ENCODE peak calls at places on chromosomes 13 and 19, in ten cellular contexts. N is fibroblast of lung; V is astrocyte of the cerebellum; S is AG04450; U is left ventricle myocardium inferior; F is CD4-positive, alpha-beta T cell; A is NB4; X is neural crest cell; L is fibroblast of the aortic adventitia; J is transverse colon. O is an unnamed sample.

GRCh38 chr19:13149628-13150186 is 468 bp downstream of the STX10 start:
- DNase-seq in N (peak), V (no peak), S (no peak), U (peak), F (no peak), A (peak), X (peak), L (peak), J (peak), O (no peak)

GRCh38 chr19:18496167-18496979 is 25.5 kb downstream of the ELL start:
- DNase-seq in N (peak), V (no peak), S (no peak), U (peak), F (peak), A (peak), X (no peak), L (peak), J (peak), O (no peak)

GRCh38 chr19:53909471-53910169 is 542 bp downstream of the CACNG7 start:
- DNase-seq in N (no peak), V (no peak), S (no peak), U (no peak), F (no peak), A (no peak), X (no peak), L (no peak), J (no peak), O (no peak)

GRCh38 chr19:4444765-4445741 is 12.5 kb downstream of the UBXN6 start:
- DNase-seq in N (no peak), V (no peak), S (no peak), U (no peak), F (no peak), A (peak), X (no peak), L (no peak), J (no peak), O (no peak)

GRCh38 chr19:33177417-33177976 is 16.6 kb upstream of the LRP3 start:
- DNase-seq in N (no peak), V (peak), S (no peak), U (no peak), F (peak), A (no peak), X (peak), L (no peak), J (no peak), O (no peak)

GRCh38 chr13:27442071-27442647 is 8.2 kb downstream of the MTIF3 start:
- DNase-seq in N (no peak), V (no peak), S (no peak), U (no peak), F (no peak), A (no peak), X (no peak), L (no peak), J (peak), O (no peak)

GRCh38 chr19:38433268-38433733 is at the start of gene RYR1:
- DNase-seq in N (peak), V (no peak), S (no peak), U (peak), F (no peak), A (peak), X (peak), L (no peak), J (peak), O (no peak)

GRCh38 chr13:110965038-110965754 is 50.3 kb upstream of the ANKRD10 start:
- DNase-seq in N (peak), V (no peak), S (no peak), U (no peak), F (no peak), A (peak), X (no peak), L (peak), J (no peak), O (no peak)

GRCh38 chr19:39218230-39219007 is 14.4 kb upstream of the SYCN start:
- DNase-seq in N (no peak), V (no peak), S (no peak), U (no peak), F (no peak), A (no peak), X (no peak), L (no peak), J (no peak), O (no peak)

GRCh38 chr19:38055040-38055439 is 148.0 kb downstream of the SIPA1L3 start:
- DNase-seq in N (no peak), V (no peak), S (no peak), U (no peak), F (no peak), A (peak), X (no peak), L (no peak), J (no peak), O (no peak)

GRCh38 chr13:35860661-35861060 is 270.5 kb downstream of the DCLK1 start:
- DNase-seq in N (no peak), V (no peak), S (no peak), U (no peak), F (no peak), A (no peak), X (no peak), L (no peak), J (no peak), O (no peak)

GRCh38 chr13:35866801-35867200 is 264.4 kb downstream of the DCLK1 start:
- DNase-seq in N (no peak), V (no peak), S (no peak), U (peak), F (no peak), A (no peak), X (no peak), L (peak), J (no peak), O (no peak)

GRCh38 chr13:35871561-35871960 is 259.6 kb downstream of the DCLK1 start:
- DNase-seq in N (no peak), V (no peak), S (no peak), U (no peak), F (no peak), A (no peak), X (no peak), L (no peak), J (no peak), O (no peak)

GRCh38 chr13:35859981-35860380 is 271.2 kb downstream of the DCLK1 start:
- DNase-seq in N (no peak), V (no peak), S (no peak), U (no peak), F (no peak), A (no peak), X (no peak), L (no peak), J (no peak), O (no peak)

DNA sequence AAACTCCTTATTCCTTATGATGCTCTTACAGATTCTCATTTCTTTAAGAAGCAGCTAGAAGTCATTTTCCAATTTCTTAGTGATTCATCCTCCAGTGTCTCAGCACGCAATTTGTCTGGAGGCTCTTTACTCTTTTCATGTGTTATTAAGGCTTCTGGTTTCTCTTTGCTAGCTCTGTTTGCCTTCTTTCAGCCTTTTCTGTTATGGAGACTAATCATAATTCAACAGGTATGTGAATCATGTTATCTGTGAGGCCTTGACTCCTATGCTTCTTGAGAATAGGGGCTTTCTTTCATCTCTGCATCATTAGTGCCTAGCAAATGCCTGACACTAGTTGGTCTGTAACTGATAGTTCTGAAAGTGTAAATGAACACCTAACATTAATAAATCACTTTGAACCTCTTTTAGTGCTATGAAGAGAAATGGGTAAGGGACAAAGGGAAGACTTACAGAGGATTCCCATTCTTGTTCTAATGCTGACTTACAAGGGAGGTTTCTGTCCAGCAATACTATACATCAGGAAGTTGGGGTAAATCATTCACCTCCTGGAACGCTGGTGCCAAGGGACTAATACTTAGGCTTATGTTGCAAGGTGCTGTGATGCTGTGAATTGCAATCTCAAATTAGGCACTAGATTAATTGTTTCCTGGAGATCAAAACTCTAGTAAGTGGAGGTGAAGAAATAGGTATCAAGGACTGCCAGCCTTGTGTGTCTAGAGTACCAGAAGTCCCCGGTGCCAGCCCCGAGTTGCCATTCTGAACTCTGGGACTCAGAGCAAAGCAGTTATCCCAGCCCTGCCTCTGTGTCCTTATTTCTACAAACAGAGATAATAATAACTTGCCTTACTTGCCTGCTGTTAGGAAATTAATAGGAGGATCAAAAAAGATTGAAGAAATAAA is 265.6 kb downstream of the DCLK1 start:
- DNase-seq in N (no peak), V (no peak), S (no peak), U (no peak), F (no peak), A (no peak), X (no peak), L (no peak), J (no peak), O (no peak)
- TF ChIP-seq CTCF in N (no peak), V (no peak), S (no peak), U (no peak), F (no peak), A (no peak), X (no peak), L (no peak), J (no peak), O (no peak)

GRCh38 chr13:103772576-103772975 is 706.4 kb upstream of the SLC10A2 start:
- DNase-seq in N (no peak), V (no peak), S (no peak), U (no peak), F (no peak), A (peak), X (no peak), L (no peak), J (no peak), O (no peak)
- TF ChIP-seq CTCF in N (no peak), V (no peak), S (no peak), U (no peak), F (peak), A (peak), X (peak), L (no peak), J (no peak), O (no peak)

GRCh38 chr13:88285329-88285728 is 614.2 kb downstream of the SLITRK5 start:
- DNase-seq in N (no peak), V (no peak), S (no peak), U (no peak), F (no peak), A (no peak), X (no peak), L (no peak), J (no peak), O (no peak)
- TF ChIP-seq CTCF in N (no peak), V (no peak), S (no peak), U (no peak), F (no peak), A (no peak), X (no peak), L (no peak), J (no peak), O (no peak)

DNA sequence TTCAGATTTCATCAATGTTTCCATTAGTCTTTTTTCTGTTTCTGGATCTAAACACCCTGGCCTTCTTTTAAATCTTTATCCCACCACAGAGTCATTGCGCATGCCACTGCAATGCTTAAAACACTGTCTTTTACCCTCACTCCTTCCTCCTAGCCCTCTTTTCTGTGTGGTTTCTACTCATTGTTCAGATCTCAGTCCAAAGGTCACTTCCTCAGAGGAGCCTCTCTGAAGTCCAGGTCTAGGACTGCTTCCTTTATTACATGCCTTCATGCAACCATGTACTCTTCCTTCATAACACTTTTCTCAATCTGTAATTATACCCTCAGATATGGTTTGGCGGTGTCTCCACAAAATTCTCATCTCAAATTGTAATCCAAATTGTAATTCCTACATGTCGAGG is 809.1 kb downstream of the DIAPH3 start:
- DNase-seq in N (no peak), V (no peak), S (no peak), U (no peak), F (no peak), A (no peak), X (no peak), L (no peak), J (no peak), O (no peak)
- TF ChIP-seq CTCF in N (no peak), V (no peak), S (no peak), U (no peak), F (no peak), A (no peak), X (no peak), L (no peak), J (no peak), O (no peak)

O was measured in AG09319.